ENCODE peak calls at places on chromosomes 6 and 20, in seven cellular contexts. V, B, I, K, Q, W and T are unnamed samples.

GRCh38 chr6:47034919-47035318 is 7.2 kb downstream of the ADGRF1 start:
- DNase-seq in V (no peak), B (no peak), I (no peak), K (no peak), Q (peak; percentile 99), W (no peak), T (peak; percentile 99)

GRCh38 chr20:22575087-22575721 is 9.2 kb downstream of the FOXA2 start:
- DNase-seq in V (no peak), B (no peak), I (peak; percentile 75), K (no peak), Q (peak; percentile 7), W (no peak), T (no peak)

GRCh38 chr6:7107578-7108195 is at the start of gene RREB1:
- DNase-seq in V (peak; percentile 39), B (peak; percentile 78), I (peak; percentile 82), K (no peak), Q (peak; percentile 57), W (no peak), T (peak; percentile 77)

GRCh38 chr6:15242503-15242902 is 3.4 kb upstream of the JARID2 start:
- DNase-seq in V (no peak), B (no peak), I (no peak), K (no peak), Q (no peak), W (no peak), T (no peak)

GRCh38 chr6:31541059-31541657 is 645 bp downstream of the DDX39B start:
- DNase-seq in V (peak; percentile 61), B (peak; percentile 68), I (peak; percentile 80), K (no peak), Q (peak; percentile 76), W (no peak), T (peak; percentile 57)

GRCh38 chr6:3361312-3362037 is 95.4 kb downstream of the SLC22A23 start:
- DNase-seq in V (no peak), B (no peak), I (no peak), K (no peak), Q (no peak), W (no peak), T (no peak)

GRCh38 chr20:34079818-34080217 is 32.2 kb downstream of the EIF2S2 start:
- DNase-seq in V (no peak), B (no peak), I (no peak), K (no peak), Q (no peak), W (no peak), T (no peak)

GRCh38 chr20:47432251-47433210 is 69.2 kb upstream of the NCOA3 start:
- DNase-seq in V (no peak), B (no peak), I (no peak), K (no peak), Q (no peak), W (no peak), T (peak; percentile 8)

GRCh38 chr20:62576815-62577214 is 65.5 kb upstream of the SLCO4A1 start:
- DNase-seq in V (no peak), B (no peak), I (peak; percentile 33), K (no peak), Q (peak; percentile 29), W (no peak), T (peak; percentile 41)

GRCh38 chr6:135183532-135184440 is 2.7 kb downstream of the MYB start:
- DNase-seq in V (peak; percentile 59), B (peak; percentile 80), I (peak; percentile 89), K (no peak), Q (peak; percentile 70), W (no peak), T (peak; percentile 54)

GRCh38 chr6:156976144-156977088 is 199.2 kb downstream of the ARID1B start:
- DNase-seq in V (no peak), B (no peak), I (no peak), K (no peak), Q (no peak), W (no peak), T (peak; percentile 69)

GRCh38 chr6:153038378-153038777 is 35.9 kb upstream of the MTRF1L start:
- DNase-seq in V (no peak), B (no peak), I (no peak), K (no peak), Q (peak; percentile 52), W (no peak), T (peak; percentile 28)